ENCODE peak calls at places on chromosomes 5 and 9, in eight cellular contexts. One of them, this sample, is unnamed.

GRCh38 chr5:74903165-74903787 is 37.1 kb upstream of the FAM169A start:
- DNase-seq in left ventricle myocardium inferior: no peak
- DNase-seq in AG04449: no peak
- DNase-seq in aorta: no peak
- DNase-seq in neural progenitor cell: peak; percentile 55
- DNase-seq in foreskin fibroblast: no peak
- DNase-seq in CD8-positive, alpha-beta memory T cell: no peak
- DNase-seq in epithelial cell of esophagus: peak; percentile 92
- DNase-seq in this sample: peak; percentile 28

GRCh38 chr5:65157906-65158603 is 323.7 kb downstream of the ADAMTS6 start:
- DNase-seq in neural progenitor cell: no peak
- DNase-seq in foreskin fibroblast: peak; percentile 38
- DNase-seq in CD8-positive, alpha-beta memory T cell: no peak
- DNase-seq in left ventricle myocardium inferior: no peak
- DNase-seq in epithelial cell of esophagus: peak; percentile 69
- DNase-seq in aorta: no peak
- DNase-seq in AG04449: no peak
- DNase-seq in this sample: no peak

GRCh38 chr5:83815661-83816060 is 95.0 kb upstream of the HAPLN1 start:
- DNase-seq in aorta: no peak
- DNase-seq in foreskin fibroblast: no peak
- DNase-seq in CD8-positive, alpha-beta memory T cell: no peak
- DNase-seq in left ventricle myocardium inferior: no peak
- DNase-seq in AG04449: no peak
- DNase-seq in neural progenitor cell: no peak
- DNase-seq in epithelial cell of esophagus: no peak
- DNase-seq in this sample: no peak

GRCh38 chr9:88925471-88925870 is 65.8 kb upstream of the S1PR3 start:
- DNase-seq in neural progenitor cell: no peak
- DNase-seq in AG04449: no peak
- DNase-seq in CD8-positive, alpha-beta memory T cell: no peak
- DNase-seq in foreskin fibroblast: peak; percentile 12
- DNase-seq in epithelial cell of esophagus: no peak
- DNase-seq in aorta: no peak
- DNase-seq in left ventricle myocardium inferior: no peak
- DNase-seq in this sample: no peak

GRCh38 chr9:135023816-135024405 is 63.6 kb upstream of the OLFM1 start:
- DNase-seq in CD8-positive, alpha-beta memory T cell: no peak
- DNase-seq in epithelial cell of esophagus: no peak
- DNase-seq in neural progenitor cell: no peak
- DNase-seq in foreskin fibroblast: no peak
- DNase-seq in left ventricle myocardium inferior: no peak
- DNase-seq in AG04449: no peak
- DNase-seq in aorta: peak; percentile 43
- DNase-seq in this sample: no peak

GRCh38 chr9:71766663-71767062 is 1.6 kb downstream of the CEMIP2 start:
- DNase-seq in left ventricle myocardium inferior: no peak
- DNase-seq in foreskin fibroblast: no peak
- DNase-seq in CD8-positive, alpha-beta memory T cell: peak; percentile 11
- DNase-seq in epithelial cell of esophagus: peak; percentile 56
- DNase-seq in aorta: no peak
- DNase-seq in AG04449: no peak
- DNase-seq in neural progenitor cell: no peak
- DNase-seq in this sample: no peak

GRCh38 chr5:151619812-151620462 is 28.8 kb upstream of the FAT2 start:
- DNase-seq in neural progenitor cell: peak; percentile 82
- DNase-seq in CD8-positive, alpha-beta memory T cell: no peak
- DNase-seq in epithelial cell of esophagus: peak; percentile 99
- DNase-seq in aorta: no peak
- DNase-seq in foreskin fibroblast: no peak
- DNase-seq in left ventricle myocardium inferior: no peak
- DNase-seq in AG04449: no peak
- DNase-seq in this sample: no peak

GRCh38 chr5:59893061-59893435 is 478 bp downstream of the PDE4D start:
- DNase-seq in neural progenitor cell: peak; percentile 61
- DNase-seq in epithelial cell of esophagus: no peak
- DNase-seq in aorta: no peak
- DNase-seq in AG04449: no peak
- DNase-seq in left ventricle myocardium inferior: no peak
- DNase-seq in CD8-positive, alpha-beta memory T cell: no peak
- DNase-seq in foreskin fibroblast: no peak
- DNase-seq in this sample: no peak

GRCh38 chr9:13274901-13275641 is 4.4 kb downstream of the MPDZ start:
- DNase-seq in AG04449: no peak
- DNase-seq in foreskin fibroblast: peak; percentile 38
- DNase-seq in CD8-positive, alpha-beta memory T cell: no peak
- DNase-seq in epithelial cell of esophagus: no peak
- DNase-seq in neural progenitor cell: no peak
- DNase-seq in left ventricle myocardium inferior: no peak
- DNase-seq in aorta: no peak
- DNase-seq in this sample: peak; percentile 78

GRCh38 chr9:122383992-122384461 is 13.2 kb downstream of the PTGS1 start:
- DNase-seq in epithelial cell of esophagus: peak; percentile 56
- DNase-seq in left ventricle myocardium inferior: no peak
- DNase-seq in CD8-positive, alpha-beta memory T cell: no peak
- DNase-seq in neural progenitor cell: no peak
- DNase-seq in aorta: no peak
- DNase-seq in foreskin fibroblast: peak; percentile 97
- DNase-seq in AG04449: no peak
- DNase-seq in this sample: no peak

GRCh38 chr9:70962761-70963445 is 158.5 kb downstream of the TRPM3 start:
- DNase-seq in left ventricle myocardium inferior: no peak
- DNase-seq in neural progenitor cell: no peak
- DNase-seq in CD8-positive, alpha-beta memory T cell: no peak
- DNase-seq in AG04449: no peak
- DNase-seq in foreskin fibroblast: no peak
- DNase-seq in epithelial cell of esophagus: peak; percentile 17
- DNase-seq in aorta: no peak
- DNase-seq in this sample: peak; percentile 27

GRCh38 chr9:89891221-89892052 is 286.6 kb downstream of the GADD45G start:
- DNase-seq in aorta: no peak
- DNase-seq in left ventricle myocardium inferior: peak; percentile 61
- DNase-seq in AG04449: no peak
- DNase-seq in neural progenitor cell: no peak
- DNase-seq in CD8-positive, alpha-beta memory T cell: no peak
- DNase-seq in foreskin fibroblast: no peak
- DNase-seq in epithelial cell of esophagus: no peak
- DNase-seq in this sample: no peak

GRCh38 chr9:16996901-16997491 is 126.5 kb upstream of the BNC2 start:
- DNase-seq in epithelial cell of esophagus: no peak
- DNase-seq in neural progenitor cell: no peak
- DNase-seq in left ventricle myocardium inferior: no peak
- DNase-seq in aorta: no peak
- DNase-seq in AG04449: no peak
- DNase-seq in foreskin fibroblast: no peak
- DNase-seq in CD8-positive, alpha-beta memory T cell: no peak
- DNase-seq in this sample: no peak

DNA sequence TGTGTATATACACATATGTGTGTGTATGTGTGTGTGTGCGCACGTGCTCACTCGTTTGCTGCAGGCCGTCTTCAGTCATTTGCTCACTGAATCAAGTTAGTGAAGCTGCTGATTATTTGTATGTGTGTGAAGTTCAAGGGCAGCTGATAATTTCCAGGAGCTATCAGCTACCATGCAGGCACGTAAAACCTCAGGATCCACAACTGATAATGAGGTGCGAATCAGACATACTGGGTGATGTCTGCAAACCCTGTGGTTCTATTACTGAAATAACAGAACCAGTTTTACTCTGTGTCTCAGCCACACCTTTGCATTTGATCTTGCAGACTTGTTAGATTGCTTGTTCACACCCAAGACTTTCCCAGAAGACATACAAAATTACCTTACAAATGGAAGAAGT is 257.6 kb downstream of the TAF11L14 start:
- DNase-seq in AG04449: no peak
- DNase-seq in CD8-positive, alpha-beta memory T cell: no peak
- DNase-seq in neural progenitor cell: no peak
- DNase-seq in epithelial cell of esophagus: peak; percentile 37
- DNase-seq in foreskin fibroblast: no peak
- DNase-seq in left ventricle myocardium inferior: no peak
- DNase-seq in aorta: no peak
- DNase-seq in this sample: no peak
- H3K4me3 ChIP-seq in AG04449: no peak overlapping the region
- H3K4me3 ChIP-seq in CD8-positive, alpha-beta memory T cell: no peak overlapping the region
- H3K4me3 ChIP-seq in neural progenitor cell: no peak overlapping the region
- H3K4me3 ChIP-seq in epithelial cell of esophagus: no peak overlapping the region
- H3K4me3 ChIP-seq in foreskin fibroblast: no peak overlapping the region
- H3K4me3 ChIP-seq in left ventricle myocardium inferior: no peak overlapping the region
- H3K4me3 ChIP-seq in aorta: no peak overlapping the region
- H3K4me3 ChIP-seq in this sample: no peak overlapping the region

GRCh38 chr9:130837644-130838043 is 2.6 kb downstream of the ABL1 start:
- DNase-seq in left ventricle myocardium inferior: no peak
- DNase-seq in neural progenitor cell: peak; percentile 31
- DNase-seq in aorta: no peak
- DNase-seq in CD8-positive, alpha-beta memory T cell: no peak
- DNase-seq in epithelial cell of esophagus: no peak
- DNase-seq in AG04449: no peak
- DNase-seq in foreskin fibroblast: no peak
- DNase-seq in this sample: no peak
- H3K4me3 ChIP-seq in left ventricle myocardium inferior: peak overlapping the region; percentile 77
- H3K4me3 ChIP-seq in neural progenitor cell: peak overlapping the region; percentile 87
- H3K4me3 ChIP-seq in aorta: no peak overlapping the region
- H3K4me3 ChIP-seq in CD8-positive, alpha-beta memory T cell: no peak overlapping the region
- H3K4me3 ChIP-seq in epithelial cell of esophagus: no peak overlapping the region
- H3K4me3 ChIP-seq in AG04449: peak overlapping the region; percentile 78
- H3K4me3 ChIP-seq in foreskin fibroblast: peak overlapping the region; percentile 94
- H3K4me3 ChIP-seq in this sample: no peak overlapping the region

GRCh38 chr5:1174122-1174936 is 27.1 kb upstream of the SLC6A19 start:
- DNase-seq in AG04449: no peak
- DNase-seq in CD8-positive, alpha-beta memory T cell: no peak
- DNase-seq in neural progenitor cell: peak; percentile 76
- DNase-seq in left ventricle myocardium inferior: peak; percentile 61
- DNase-seq in aorta: peak; percentile 82
- DNase-seq in foreskin fibroblast: peak; percentile 63
- DNase-seq in epithelial cell of esophagus: peak; percentile 18
- DNase-seq in this sample: peak; percentile 42

GRCh38 chr5:1172670-1173404 is 28.6 kb upstream of the SLC6A19 start:
- DNase-seq in AG04449: no peak
- DNase-seq in epithelial cell of esophagus: no peak
- DNase-seq in aorta: peak; percentile 15
- DNase-seq in foreskin fibroblast: no peak
- DNase-seq in left ventricle myocardium inferior: no peak
- DNase-seq in neural progenitor cell: no peak
- DNase-seq in CD8-positive, alpha-beta memory T cell: peak; percentile 34
- DNase-seq in this sample: peak; percentile 42

GRCh38 chr5:1172007-1172581 is 29.3 kb upstream of the SLC6A19 start:
- DNase-seq in AG04449: no peak
- DNase-seq in left ventricle myocardium inferior: no peak
- DNase-seq in epithelial cell of esophagus: no peak
- DNase-seq in aorta: peak; percentile 71
- DNase-seq in foreskin fibroblast: no peak
- DNase-seq in CD8-positive, alpha-beta memory T cell: no peak
- DNase-seq in neural progenitor cell: no peak
- DNase-seq in this sample: no peak

GRCh38 chr5:1175015-1175414 is 26.4 kb upstream of the SLC6A19 start:
- DNase-seq in CD8-positive, alpha-beta memory T cell: no peak
- DNase-seq in foreskin fibroblast: no peak
- DNase-seq in epithelial cell of esophagus: no peak
- DNase-seq in AG04449: no peak
- DNase-seq in aorta: peak; percentile 66
- DNase-seq in left ventricle myocardium inferior: peak; percentile 4
- DNase-seq in neural progenitor cell: no peak
- DNase-seq in this sample: no peak

GRCh38 chr5:1173485-1174070 is 27.8 kb upstream of the SLC6A19 start:
- DNase-seq in neural progenitor cell: no peak
- DNase-seq in foreskin fibroblast: no peak
- DNase-seq in left ventricle myocardium inferior: no peak
- DNase-seq in AG04449: no peak
- DNase-seq in aorta: peak; percentile 48
- DNase-seq in epithelial cell of esophagus: no peak
- DNase-seq in CD8-positive, alpha-beta memory T cell: no peak
- DNase-seq in this sample: no peak
- H3K4me3 ChIP-seq in neural progenitor cell: no peak overlapping the region
- H3K4me3 ChIP-seq in foreskin fibroblast: no peak overlapping the region
- H3K4me3 ChIP-seq in left ventricle myocardium inferior: no peak overlapping the region
- H3K4me3 ChIP-seq in AG04449: no peak overlapping the region
- H3K4me3 ChIP-seq in aorta: no peak overlapping the region
- H3K4me3 ChIP-seq in epithelial cell of esophagus: no peak overlapping the region
- H3K4me3 ChIP-seq in CD8-positive, alpha-beta memory T cell: no peak overlapping the region
- H3K4me3 ChIP-seq in this sample: no peak overlapping the region

GRCh38 chr9:133119039-133119438 is 2.0 kb downstream of the RALGDS start:
- DNase-seq in neural progenitor cell: no peak
- DNase-seq in foreskin fibroblast: no peak
- DNase-seq in aorta: no peak
- DNase-seq in epithelial cell of esophagus: no peak
- DNase-seq in CD8-positive, alpha-beta memory T cell: no peak
- DNase-seq in AG04449: no peak
- DNase-seq in left ventricle myocardium inferior: peak; percentile 55
- DNase-seq in this sample: no peak

GRCh38 chr9:133118179-133118520 is 2.9 kb downstream of the RALGDS start:
- DNase-seq in AG04449: no peak
- DNase-seq in neural progenitor cell: no peak
- DNase-seq in CD8-positive, alpha-beta memory T cell: no peak
- DNase-seq in left ventricle myocardium inferior: no peak
- DNase-seq in aorta: no peak
- DNase-seq in epithelial cell of esophagus: no peak
- DNase-seq in foreskin fibroblast: no peak
- DNase-seq in this sample: no peak

GRCh38 chr9:133120343-133121199 is 469 bp downstream of the RALGDS start:
- DNase-seq in left ventricle myocardium inferior: no peak
- DNase-seq in neural progenitor cell: no peak
- DNase-seq in epithelial cell of esophagus: no peak
- DNase-seq in foreskin fibroblast: no peak
- DNase-seq in CD8-positive, alpha-beta memory T cell: no peak
- DNase-seq in AG04449: no peak
- DNase-seq in aorta: peak; percentile 83
- DNase-seq in this sample: peak; percentile 43

GRCh38 chr9:133118568-133118967 is 2.5 kb downstream of the RALGDS start:
- DNase-seq in left ventricle myocardium inferior: no peak
- DNase-seq in AG04449: no peak
- DNase-seq in aorta: no peak
- DNase-seq in neural progenitor cell: no peak
- DNase-seq in foreskin fibroblast: no peak
- DNase-seq in CD8-positive, alpha-beta memory T cell: no peak
- DNase-seq in epithelial cell of esophagus: no peak
- DNase-seq in this sample: no peak

DNA sequence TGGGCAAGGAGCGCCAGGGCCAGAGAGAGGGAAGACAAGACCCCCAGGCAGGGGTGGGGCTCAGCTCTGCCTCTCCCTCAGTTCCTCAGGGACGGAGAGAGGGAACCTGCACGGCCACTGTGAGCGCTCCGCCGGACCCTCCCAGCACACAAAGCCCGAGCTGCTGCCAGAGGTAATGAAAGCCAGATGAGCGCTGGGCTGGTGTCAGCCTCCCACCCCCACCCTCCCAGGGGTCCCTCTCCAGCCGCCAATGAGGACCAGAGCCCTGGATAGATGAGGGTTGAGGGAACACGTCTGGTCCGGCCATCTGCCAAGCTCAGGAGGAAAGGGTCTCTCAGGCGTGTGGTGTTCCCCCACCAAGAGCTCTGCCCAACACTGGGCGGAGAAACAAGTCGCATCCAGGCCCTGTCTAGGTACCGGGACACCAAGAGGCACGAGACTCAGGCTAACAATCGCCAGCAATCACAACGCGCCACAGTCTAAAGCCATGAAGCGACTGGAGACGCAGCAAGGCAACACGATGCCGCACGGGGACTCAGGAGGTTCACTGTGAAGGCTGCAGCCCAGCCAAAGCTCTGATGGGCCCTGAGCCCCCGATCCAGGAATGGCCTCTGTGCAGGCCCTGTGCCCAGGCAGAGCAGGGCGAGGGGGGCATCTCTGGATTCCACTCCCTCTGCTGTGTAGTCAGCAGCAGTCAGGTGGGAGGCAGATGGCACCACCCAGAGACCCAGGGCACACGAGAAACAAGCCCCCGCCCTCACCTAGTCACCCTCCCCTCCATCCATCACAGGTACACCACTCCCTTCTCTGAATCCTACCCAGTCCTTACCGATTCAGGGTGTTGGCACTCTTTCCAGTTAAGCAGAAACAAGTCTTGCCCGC is 1.3 kb downstream of the RALGDS start:
- DNase-seq in left ventricle myocardium inferior: peak; percentile 42
- DNase-seq in AG04449: no peak
- DNase-seq in epithelial cell of esophagus: peak; percentile 62
- DNase-seq in CD8-positive, alpha-beta memory T cell: no peak
- DNase-seq in aorta: no peak
- DNase-seq in foreskin fibroblast: no peak
- DNase-seq in neural progenitor cell: peak; percentile 64
- DNase-seq in this sample: no peak
- H3K4me3 ChIP-seq in left ventricle myocardium inferior: peak overlapping the region; percentile 83
- H3K4me3 ChIP-seq in AG04449: peak overlapping the region; percentile 67
- H3K4me3 ChIP-seq in epithelial cell of esophagus: peak overlapping the region; percentile 68
- H3K4me3 ChIP-seq in CD8-positive, alpha-beta memory T cell: no peak overlapping the region
- H3K4me3 ChIP-seq in aorta: no peak overlapping the region
- H3K4me3 ChIP-seq in foreskin fibroblast: peak overlapping the region; percentile 74
- H3K4me3 ChIP-seq in neural progenitor cell: peak overlapping the region; percentile 93
- H3K4me3 ChIP-seq in this sample: peak overlapping the region; percentile 44